ENCODE peak calls at places on chromosome 18, in six cellular contexts. One of them, this sample, is unnamed.
A peak's percentile ranks its signal among the peaks of the same experiment; 100 is the strongest.

GRCh38 chr18:34695300-34695699 is 14.8 kb upstream of the DTNA start:
- DNase-seq in H9: no peak
- DNase-seq in mesendoderm: no peak
- DNase-seq in neuronal stem cell: no peak
- DNase-seq in H1: no peak
- DNase-seq in mesenchymal stem cell: peak; percentile 6
- DNase-seq in this sample: no peak

GRCh38 chr18:448116-448515 is 52.4 kb downstream of the COLEC12 start:
- DNase-seq in H9: no peak
- DNase-seq in mesendoderm: no peak
- DNase-seq in neuronal stem cell: no peak
- DNase-seq in H1: no peak
- DNase-seq in mesenchymal stem cell: no peak
- DNase-seq in this sample: peak; percentile 22

GRCh38 chr18:48011926-48012469 is 81.5 kb upstream of the SMAD2 start:
- DNase-seq in H9: no peak
- DNase-seq in mesendoderm: no peak
- DNase-seq in neuronal stem cell: no peak
- DNase-seq in H1: no peak
- DNase-seq in mesenchymal stem cell: no peak
- DNase-seq in this sample: no peak

GRCh38 chr18:13240060-13240725 is 21.6 kb downstream of the LDLRAD4 start:
- DNase-seq in H9: no peak
- DNase-seq in mesendoderm: no peak
- DNase-seq in neuronal stem cell: no peak
- DNase-seq in H1: no peak
- DNase-seq in mesenchymal stem cell: no peak
- DNase-seq in this sample: no peak

GRCh38 chr18:74290831-74291770 is 662 bp downstream of the CYB5A start:
- DNase-seq in H9: peak; percentile 81
- DNase-seq in mesendoderm: peak; percentile 60
- DNase-seq in neuronal stem cell: no peak
- DNase-seq in H1: peak; percentile 77
- DNase-seq in mesenchymal stem cell: no peak
- DNase-seq in this sample: no peak

GRCh38 chr18:5584751-5585417 is 41.1 kb upstream of the EPB41L3 start:
- DNase-seq in H9: no peak
- DNase-seq in mesendoderm: peak; percentile 19
- DNase-seq in neuronal stem cell: no peak
- DNase-seq in H1: no peak
- DNase-seq in mesenchymal stem cell: no peak
- DNase-seq in this sample: peak; percentile 64

GRCh38 chr18:35267809-35268208 is 22.2 kb downstream of the ZSCAN30 start:
- DNase-seq in H9: no peak
- DNase-seq in mesendoderm: no peak
- DNase-seq in neuronal stem cell: no peak
- DNase-seq in H1: no peak
- DNase-seq in mesenchymal stem cell: no peak
- DNase-seq in this sample: no peak

GRCh38 chr18:51025512-51025911 is 4.5 kb upstream of the SMAD4 start:
- DNase-seq in H9: no peak
- DNase-seq in mesendoderm: peak; percentile 55
- DNase-seq in neuronal stem cell: no peak
- DNase-seq in H1: no peak
- DNase-seq in mesenchymal stem cell: no peak
- DNase-seq in this sample: no peak

GRCh38 chr18:37299471-37300304 is 265.9 kb downstream of the CELF4 start:
- DNase-seq in H9: no peak
- DNase-seq in mesendoderm: peak; percentile 56
- DNase-seq in neuronal stem cell: no peak
- DNase-seq in H1: no peak
- DNase-seq in mesenchymal stem cell: peak; percentile 99
- DNase-seq in this sample: peak; percentile 93

GRCh38 chr18:6370410-6370809 is 44.3 kb downstream of the L3MBTL4 start:
- DNase-seq in H9: no peak
- DNase-seq in mesendoderm: no peak
- DNase-seq in neuronal stem cell: no peak
- DNase-seq in H1: no peak
- DNase-seq in mesenchymal stem cell: no peak
- DNase-seq in this sample: no peak

GRCh38 chr18:44626807-44627206 is 53.9 kb upstream of the SETBP1 start:
- DNase-seq in H9: no peak
- DNase-seq in mesendoderm: no peak
- DNase-seq in neuronal stem cell: no peak
- DNase-seq in H1: no peak
- DNase-seq in mesenchymal stem cell: peak; percentile 35
- DNase-seq in this sample: no peak

GRCh38 chr18:9428301-9428706 is 47.0 kb upstream of the RALBP1 start:
- DNase-seq in H9: no peak
- DNase-seq in mesendoderm: no peak
- DNase-seq in neuronal stem cell: no peak
- DNase-seq in H1: no peak
- DNase-seq in mesenchymal stem cell: no peak
- DNase-seq in this sample: no peak

GRCh38 chr18:75454022-75454795 is 26.7 kb upstream of the SMIM21 start:
- DNase-seq in H9: no peak
- DNase-seq in mesendoderm: no peak
- DNase-seq in neuronal stem cell: no peak
- DNase-seq in H1: no peak
- DNase-seq in mesenchymal stem cell: no peak
- DNase-seq in this sample: peak; percentile 23

GRCh38 chr18:51070545-51070944 is 40.5 kb downstream of the SMAD4 start:
- DNase-seq in H9: no peak
- DNase-seq in mesendoderm: peak; percentile 39
- DNase-seq in neuronal stem cell: no peak
- DNase-seq in H1: no peak
- DNase-seq in mesenchymal stem cell: peak; percentile 56
- DNase-seq in this sample: peak; percentile 93

DNA sequence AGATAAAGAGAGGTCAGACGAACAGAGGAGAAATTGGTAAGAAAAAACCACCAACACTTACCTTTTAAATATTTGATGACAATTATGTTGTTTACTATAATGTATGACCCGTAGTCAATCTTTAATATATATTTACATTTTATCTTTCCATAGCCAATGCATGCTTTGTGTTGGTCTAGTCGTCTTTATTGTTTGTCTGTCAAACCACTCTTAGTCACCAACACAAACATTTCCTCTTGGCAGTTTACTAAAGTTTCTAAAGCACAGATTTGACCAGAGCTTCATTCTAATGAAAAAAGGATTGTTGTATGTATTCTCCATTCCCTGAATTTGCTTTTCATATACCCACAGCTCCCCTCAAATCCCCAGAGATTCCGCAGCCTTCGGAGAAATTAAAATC is 784.7 kb upstream of the PIK3C3 start:
- DNase-seq in H9: no peak
- DNase-seq in mesendoderm: no peak
- DNase-seq in neuronal stem cell: no peak
- DNase-seq in H1: no peak
- DNase-seq in mesenchymal stem cell: peak; percentile 24
- DNase-seq in this sample: peak; percentile 27
- H2BK15ac ChIP-seq in H9: no peak overlapping the region
- H2BK15ac ChIP-seq in mesendoderm: no peak overlapping the region
- H2BK15ac ChIP-seq in neuronal stem cell: no peak overlapping the region
- H2BK15ac ChIP-seq in H1: no peak overlapping the region
- H2BK15ac ChIP-seq in mesenchymal stem cell: no peak overlapping the region
- H2BK15ac ChIP-seq in this sample: no peak overlapping the region

DNA sequence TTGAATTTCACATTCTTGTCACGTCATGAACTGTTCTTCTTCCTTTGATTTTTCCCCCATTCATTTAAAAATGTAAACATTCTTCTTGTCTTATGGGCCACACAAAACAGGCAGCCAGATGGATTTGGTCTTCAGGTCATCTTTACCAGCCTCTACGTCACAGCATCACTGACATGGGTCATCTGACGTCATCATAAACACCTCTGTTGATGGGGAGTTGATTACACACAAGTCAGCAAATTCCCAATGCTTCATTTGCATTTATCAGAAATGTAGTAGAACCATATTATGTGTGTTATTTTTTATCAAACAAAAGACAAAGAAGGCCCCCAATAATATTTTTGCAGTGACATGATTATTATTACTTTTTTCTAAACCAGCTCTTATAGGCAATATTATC is 777.9 kb downstream of the DCC start:
- DNase-seq in H9: no peak
- DNase-seq in mesendoderm: no peak
- DNase-seq in neuronal stem cell: no peak
- DNase-seq in H1: no peak
- DNase-seq in mesenchymal stem cell: no peak
- DNase-seq in this sample: no peak
- H2BK15ac ChIP-seq in H9: no peak overlapping the region
- H2BK15ac ChIP-seq in mesendoderm: no peak overlapping the region
- H2BK15ac ChIP-seq in neuronal stem cell: no peak overlapping the region
- H2BK15ac ChIP-seq in H1: no peak overlapping the region
- H2BK15ac ChIP-seq in mesenchymal stem cell: no peak overlapping the region
- H2BK15ac ChIP-seq in this sample: no peak overlapping the region

GRCh38 chr18:55326134-55326533 is 261.9 kb downstream of the TCF4 start:
- DNase-seq in H9: no peak
- DNase-seq in mesendoderm: no peak
- DNase-seq in neuronal stem cell: no peak
- DNase-seq in H1: no peak
- DNase-seq in mesenchymal stem cell: no peak
- DNase-seq in this sample: no peak

GRCh38 chr18:55324166-55324565 is 263.8 kb downstream of the TCF4 start:
- DNase-seq in H9: no peak
- DNase-seq in mesendoderm: no peak
- DNase-seq in neuronal stem cell: no peak
- DNase-seq in H1: no peak
- DNase-seq in mesenchymal stem cell: no peak
- DNase-seq in this sample: no peak

GRCh38 chr18:55331301-55331700 is 256.7 kb downstream of the TCF4 start:
- DNase-seq in H9: no peak
- DNase-seq in mesendoderm: peak; percentile 18
- DNase-seq in neuronal stem cell: no peak
- DNase-seq in H1: no peak
- DNase-seq in mesenchymal stem cell: no peak
- DNase-seq in this sample: no peak

GRCh38 chr18:55327454-55327853 is 260.5 kb downstream of the TCF4 start:
- DNase-seq in H9: no peak
- DNase-seq in mesendoderm: no peak
- DNase-seq in neuronal stem cell: no peak
- DNase-seq in H1: no peak
- DNase-seq in mesenchymal stem cell: no peak
- DNase-seq in this sample: no peak

DNA sequence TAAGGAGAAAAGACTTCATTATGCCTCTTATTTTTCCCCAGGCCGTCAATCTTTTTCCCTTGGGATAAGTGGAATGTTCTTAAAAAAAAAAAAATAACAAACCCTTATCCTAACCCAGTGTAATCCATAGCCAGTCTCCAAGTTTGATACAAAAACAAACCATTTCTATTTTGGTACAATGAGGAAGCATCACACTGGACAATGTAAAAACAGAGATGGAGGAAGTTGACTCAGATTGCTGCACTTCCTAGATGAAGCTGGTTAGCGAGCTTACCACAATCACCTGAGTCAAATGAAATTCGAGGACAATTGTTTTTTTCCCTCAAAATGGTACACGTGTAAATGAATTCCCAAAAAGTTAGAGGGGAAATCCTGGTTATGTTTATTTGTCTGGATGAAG is 259.7 kb downstream of the TCF4 start:
- DNase-seq in H9: no peak
- DNase-seq in mesendoderm: no peak
- DNase-seq in neuronal stem cell: no peak
- DNase-seq in H1: no peak
- DNase-seq in mesenchymal stem cell: peak; percentile 31
- DNase-seq in this sample: peak; percentile 78
- H2BK15ac ChIP-seq in H9: no peak overlapping the region
- H2BK15ac ChIP-seq in mesendoderm: no peak overlapping the region
- H2BK15ac ChIP-seq in neuronal stem cell: no peak overlapping the region
- H2BK15ac ChIP-seq in H1: no peak overlapping the region
- H2BK15ac ChIP-seq in mesenchymal stem cell: no peak overlapping the region
- H2BK15ac ChIP-seq in this sample: no peak overlapping the region

GRCh38 chr18:4374564-4374963 is 80.5 kb downstream of the DLGAP1 start:
- DNase-seq in H9: no peak
- DNase-seq in mesendoderm: no peak
- DNase-seq in neuronal stem cell: no peak
- DNase-seq in H1: no peak
- DNase-seq in mesenchymal stem cell: no peak
- DNase-seq in this sample: no peak
- H2BK15ac ChIP-seq in H9: no peak overlapping the region
- H2BK15ac ChIP-seq in mesendoderm: no peak overlapping the region
- H2BK15ac ChIP-seq in neuronal stem cell: no peak overlapping the region
- H2BK15ac ChIP-seq in H1: no peak overlapping the region
- H2BK15ac ChIP-seq in mesenchymal stem cell: no peak overlapping the region
- H2BK15ac ChIP-seq in this sample: no peak overlapping the region

GRCh38 chr18:24089626-24090337 is 49.1 kb upstream of the CABYR start:
- DNase-seq in H9: no peak
- DNase-seq in mesendoderm: no peak
- DNase-seq in neuronal stem cell: no peak
- DNase-seq in H1: no peak
- DNase-seq in mesenchymal stem cell: no peak
- DNase-seq in this sample: no peak
- H2BK15ac ChIP-seq in H9: no peak overlapping the region
- H2BK15ac ChIP-seq in mesendoderm: no peak overlapping the region
- H2BK15ac ChIP-seq in neuronal stem cell: no peak overlapping the region
- H2BK15ac ChIP-seq in H1: no peak overlapping the region
- H2BK15ac ChIP-seq in mesenchymal stem cell: no peak overlapping the region
- H2BK15ac ChIP-seq in this sample: no peak overlapping the region

DNA sequence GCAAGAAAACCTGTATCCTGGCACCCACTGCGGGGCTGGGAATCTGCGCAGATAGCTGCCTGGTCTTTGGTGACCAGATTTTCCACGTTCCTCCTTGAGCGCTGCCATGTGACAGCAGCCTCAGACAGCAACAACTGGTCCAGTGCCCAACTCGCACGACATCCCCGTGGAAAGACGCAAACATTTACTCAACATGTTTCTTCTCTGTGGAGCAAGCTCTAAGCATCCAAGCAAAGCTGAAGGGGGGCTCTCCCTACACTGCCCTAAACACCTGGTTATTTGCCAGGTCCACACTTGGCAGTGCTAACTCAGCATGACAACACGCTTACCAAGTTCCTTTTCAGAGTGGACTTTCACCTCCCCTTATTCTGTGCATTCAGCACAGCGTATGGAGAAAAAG is 11.3 kb downstream of the ZNF516 start:
- DNase-seq in H9: no peak
- DNase-seq in mesendoderm: no peak
- DNase-seq in neuronal stem cell: no peak
- DNase-seq in H1: no peak
- DNase-seq in mesenchymal stem cell: no peak
- DNase-seq in this sample: no peak
- H2BK15ac ChIP-seq in H9: no peak overlapping the region
- H2BK15ac ChIP-seq in mesendoderm: no peak overlapping the region
- H2BK15ac ChIP-seq in neuronal stem cell: no peak overlapping the region
- H2BK15ac ChIP-seq in H1: no peak overlapping the region
- H2BK15ac ChIP-seq in mesenchymal stem cell: no peak overlapping the region
- H2BK15ac ChIP-seq in this sample: no peak overlapping the region

GRCh38 chr18:28626757-28627156 is 449.8 kb upstream of the CDH2 start:
- DNase-seq in H9: no peak
- DNase-seq in mesendoderm: no peak
- DNase-seq in neuronal stem cell: no peak
- DNase-seq in H1: no peak
- DNase-seq in mesenchymal stem cell: no peak
- DNase-seq in this sample: no peak
- H2BK15ac ChIP-seq in H9: no peak overlapping the region
- H2BK15ac ChIP-seq in mesendoderm: no peak overlapping the region
- H2BK15ac ChIP-seq in neuronal stem cell: no peak overlapping the region
- H2BK15ac ChIP-seq in H1: no peak overlapping the region
- H2BK15ac ChIP-seq in mesenchymal stem cell: no peak overlapping the region
- H2BK15ac ChIP-seq in this sample: no peak overlapping the region

This sample was measured in IMR-90.